ENCODE peak calls at places on chromosomes 7 and 10, in ten cellular contexts. One of them, this sample, is unnamed.

GRCh38 chr7:74454948-74455804 is 1.5 kb downstream of the GTF2IRD1 start:
- DNase-seq in HCT116: no peak
- DNase-seq in breast epithelium: peak; percentile 69
- DNase-seq in sigmoid colon: no peak
- DNase-seq in prostate gland: peak; percentile 83
- DNase-seq in upper lobe of left lung: peak; percentile 70
- DNase-seq in stomach: peak; percentile 89
- DNase-seq in suprapubic skin: no peak
- DNase-seq in spleen: no peak
- DNase-seq in endothelial cell of umbilical vein: no peak
- DNase-seq in this sample: no peak

GRCh38 chr10:110783509-110784103 is 88.1 kb upstream of the PDCD4 start:
- DNase-seq in HCT116: no peak
- DNase-seq in breast epithelium: no peak
- DNase-seq in sigmoid colon: no peak
- DNase-seq in prostate gland: no peak
- DNase-seq in upper lobe of left lung: no peak
- DNase-seq in stomach: no peak
- DNase-seq in suprapubic skin: no peak
- DNase-seq in spleen: no peak
- DNase-seq in endothelial cell of umbilical vein: no peak
- DNase-seq in this sample: no peak

GRCh38 chr7:18941197-18941596 is 176.2 kb downstream of the TWIST1 start:
- DNase-seq in HCT116: no peak
- DNase-seq in breast epithelium: no peak
- DNase-seq in sigmoid colon: no peak
- DNase-seq in prostate gland: no peak
- DNase-seq in upper lobe of left lung: no peak
- DNase-seq in stomach: no peak
- DNase-seq in suprapubic skin: no peak
- DNase-seq in spleen: no peak
- DNase-seq in endothelial cell of umbilical vein: no peak
- DNase-seq in this sample: no peak

GRCh38 chr10:11165591-11166543 is 148.2 kb downstream of the CELF2 start:
- DNase-seq in HCT116: no peak
- DNase-seq in breast epithelium: no peak
- DNase-seq in sigmoid colon: peak; percentile 89
- DNase-seq in prostate gland: peak; percentile 28
- DNase-seq in upper lobe of left lung: peak; percentile 89
- DNase-seq in stomach: peak; percentile 43
- DNase-seq in suprapubic skin: no peak
- DNase-seq in spleen: peak; percentile 90
- DNase-seq in endothelial cell of umbilical vein: peak; percentile 33
- DNase-seq in this sample: peak; percentile 61

GRCh38 chr10:32983333-32983909 is 25.4 kb upstream of the ITGB1 start:
- DNase-seq in HCT116: peak; percentile 84
- DNase-seq in breast epithelium: no peak
- DNase-seq in sigmoid colon: no peak
- DNase-seq in prostate gland: no peak
- DNase-seq in upper lobe of left lung: no peak
- DNase-seq in stomach: no peak
- DNase-seq in suprapubic skin: no peak
- DNase-seq in spleen: no peak
- DNase-seq in endothelial cell of umbilical vein: peak; percentile 86
- DNase-seq in this sample: no peak

GRCh38 chr10:93548376-93549071 is 17.9 kb upstream of the FFAR4 start:
- DNase-seq in HCT116: no peak
- DNase-seq in breast epithelium: no peak
- DNase-seq in sigmoid colon: no peak
- DNase-seq in prostate gland: no peak
- DNase-seq in upper lobe of left lung: no peak
- DNase-seq in stomach: no peak
- DNase-seq in suprapubic skin: no peak
- DNase-seq in spleen: no peak
- DNase-seq in endothelial cell of umbilical vein: peak; percentile 50
- DNase-seq in this sample: no peak

GRCh38 chr10:43605850-43606322 is 352 bp upstream of the ZNF485 start:
- DNase-seq in HCT116: no peak
- DNase-seq in breast epithelium: no peak
- DNase-seq in sigmoid colon: no peak
- DNase-seq in prostate gland: no peak
- DNase-seq in upper lobe of left lung: no peak
- DNase-seq in stomach: no peak
- DNase-seq in suprapubic skin: no peak
- DNase-seq in spleen: no peak
- DNase-seq in endothelial cell of umbilical vein: no peak
- DNase-seq in this sample: no peak

GRCh38 chr7:142461437-142461836 is 203.6 kb upstream of the PRSS58 start:
- DNase-seq in HCT116: no peak
- DNase-seq in breast epithelium: no peak
- DNase-seq in sigmoid colon: no peak
- DNase-seq in prostate gland: no peak
- DNase-seq in upper lobe of left lung: no peak
- DNase-seq in stomach: no peak
- DNase-seq in suprapubic skin: no peak
- DNase-seq in spleen: no peak
- DNase-seq in endothelial cell of umbilical vein: no peak
- DNase-seq in this sample: no peak

GRCh38 chr7:80413395-80413955 is 98.4 kb downstream of the GNAT3 start:
- DNase-seq in HCT116: no peak
- DNase-seq in breast epithelium: no peak
- DNase-seq in sigmoid colon: no peak
- DNase-seq in prostate gland: no peak
- DNase-seq in upper lobe of left lung: no peak
- DNase-seq in stomach: no peak
- DNase-seq in suprapubic skin: no peak
- DNase-seq in spleen: no peak
- DNase-seq in endothelial cell of umbilical vein: no peak
- DNase-seq in this sample: no peak

GRCh38 chr7:99125505-99125865 is 18.4 kb downstream of the SMURF1 start:
- DNase-seq in HCT116: no peak
- DNase-seq in breast epithelium: no peak
- DNase-seq in sigmoid colon: no peak
- DNase-seq in prostate gland: no peak
- DNase-seq in upper lobe of left lung: no peak
- DNase-seq in stomach: no peak
- DNase-seq in suprapubic skin: no peak
- DNase-seq in spleen: no peak
- DNase-seq in endothelial cell of umbilical vein: no peak
- DNase-seq in this sample: no peak

GRCh38 chr10:101612872-101613271 is 24.8 kb downstream of the DPCD start:
- DNase-seq in HCT116: no peak
- DNase-seq in breast epithelium: no peak
- DNase-seq in sigmoid colon: no peak
- DNase-seq in prostate gland: no peak
- DNase-seq in upper lobe of left lung: no peak
- DNase-seq in stomach: no peak
- DNase-seq in suprapubic skin: no peak
- DNase-seq in spleen: no peak
- DNase-seq in endothelial cell of umbilical vein: no peak
- DNase-seq in this sample: no peak

GRCh38 chr7:130371059-130371458 is 9.2 kb upstream of the CPA1 start:
- DNase-seq in HCT116: no peak
- DNase-seq in breast epithelium: no peak
- DNase-seq in sigmoid colon: peak; percentile 86
- DNase-seq in prostate gland: no peak
- DNase-seq in upper lobe of left lung: no peak
- DNase-seq in stomach: peak; percentile 35
- DNase-seq in suprapubic skin: no peak
- DNase-seq in spleen: no peak
- DNase-seq in endothelial cell of umbilical vein: no peak
- DNase-seq in this sample: no peak

GRCh38 chr10:99449023-99449422 is 18.6 kb upstream of the GOT1 start:
- DNase-seq in HCT116: no peak
- DNase-seq in breast epithelium: no peak
- DNase-seq in sigmoid colon: no peak
- DNase-seq in prostate gland: no peak
- DNase-seq in upper lobe of left lung: no peak
- DNase-seq in stomach: no peak
- DNase-seq in suprapubic skin: no peak
- DNase-seq in spleen: no peak
- DNase-seq in endothelial cell of umbilical vein: no peak
- DNase-seq in this sample: no peak

DNA sequence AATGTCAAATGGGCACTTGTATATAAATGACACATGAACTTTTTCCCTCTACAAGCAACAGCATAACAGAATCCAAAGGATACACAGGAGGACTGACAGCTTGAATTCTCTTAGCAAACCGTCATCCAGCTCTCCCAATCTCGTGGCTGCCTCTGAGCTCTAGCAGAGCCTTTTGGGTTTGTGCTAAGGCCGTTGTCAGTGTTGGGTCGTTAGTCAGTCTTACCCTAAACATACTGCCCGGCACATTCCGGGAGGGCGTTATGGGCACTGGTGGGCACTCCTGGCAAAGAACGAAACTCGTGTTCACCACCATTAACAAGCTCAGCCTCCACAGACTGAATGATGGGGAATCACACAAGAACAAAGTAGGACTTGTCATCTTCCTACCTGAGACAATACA is 19.6 kb upstream of the ENO4 start:
- DNase-seq in HCT116: no peak
- DNase-seq in breast epithelium: no peak
- DNase-seq in sigmoid colon: no peak
- DNase-seq in prostate gland: no peak
- DNase-seq in upper lobe of left lung: no peak
- DNase-seq in stomach: no peak
- DNase-seq in suprapubic skin: no peak
- DNase-seq in spleen: no peak
- DNase-seq in endothelial cell of umbilical vein: no peak
- DNase-seq in this sample: no peak
- TF ChIP-seq POLR2A in HCT116: no peak
- TF ChIP-seq POLR2A in breast epithelium: no peak
- TF ChIP-seq POLR2A in sigmoid colon: no peak
- TF ChIP-seq POLR2A in prostate gland: no peak
- TF ChIP-seq POLR2A in upper lobe of left lung: no peak
- TF ChIP-seq POLR2A in stomach: no peak
- TF ChIP-seq POLR2A in suprapubic skin: no peak
- TF ChIP-seq POLR2A in spleen: no peak
- TF ChIP-seq POLR2A in endothelial cell of umbilical vein: no peak
- TF ChIP-seq POLR2A in this sample: no peak

GRCh38 chr10:75592888-75593643 is 161.6 kb downstream of the LRMDA start:
- DNase-seq in HCT116: no peak
- DNase-seq in breast epithelium: no peak
- DNase-seq in sigmoid colon: no peak
- DNase-seq in prostate gland: no peak
- DNase-seq in upper lobe of left lung: no peak
- DNase-seq in stomach: no peak
- DNase-seq in suprapubic skin: no peak
- DNase-seq in spleen: no peak
- DNase-seq in endothelial cell of umbilical vein: peak; percentile 5
- DNase-seq in this sample: no peak
- TF ChIP-seq POLR2AphosphoS5 in HCT116: no peak
- TF ChIP-seq POLR2AphosphoS5 in breast epithelium: no peak
- TF ChIP-seq POLR2AphosphoS5 in sigmoid colon: no peak
- TF ChIP-seq POLR2AphosphoS5 in prostate gland: no peak
- TF ChIP-seq POLR2AphosphoS5 in upper lobe of left lung: no peak
- TF ChIP-seq POLR2AphosphoS5 in stomach: no peak
- TF ChIP-seq POLR2AphosphoS5 in suprapubic skin: no peak
- TF ChIP-seq POLR2AphosphoS5 in spleen: no peak
- TF ChIP-seq POLR2AphosphoS5 in endothelial cell of umbilical vein: no peak
- TF ChIP-seq POLR2AphosphoS5 in this sample: no peak

DNA sequence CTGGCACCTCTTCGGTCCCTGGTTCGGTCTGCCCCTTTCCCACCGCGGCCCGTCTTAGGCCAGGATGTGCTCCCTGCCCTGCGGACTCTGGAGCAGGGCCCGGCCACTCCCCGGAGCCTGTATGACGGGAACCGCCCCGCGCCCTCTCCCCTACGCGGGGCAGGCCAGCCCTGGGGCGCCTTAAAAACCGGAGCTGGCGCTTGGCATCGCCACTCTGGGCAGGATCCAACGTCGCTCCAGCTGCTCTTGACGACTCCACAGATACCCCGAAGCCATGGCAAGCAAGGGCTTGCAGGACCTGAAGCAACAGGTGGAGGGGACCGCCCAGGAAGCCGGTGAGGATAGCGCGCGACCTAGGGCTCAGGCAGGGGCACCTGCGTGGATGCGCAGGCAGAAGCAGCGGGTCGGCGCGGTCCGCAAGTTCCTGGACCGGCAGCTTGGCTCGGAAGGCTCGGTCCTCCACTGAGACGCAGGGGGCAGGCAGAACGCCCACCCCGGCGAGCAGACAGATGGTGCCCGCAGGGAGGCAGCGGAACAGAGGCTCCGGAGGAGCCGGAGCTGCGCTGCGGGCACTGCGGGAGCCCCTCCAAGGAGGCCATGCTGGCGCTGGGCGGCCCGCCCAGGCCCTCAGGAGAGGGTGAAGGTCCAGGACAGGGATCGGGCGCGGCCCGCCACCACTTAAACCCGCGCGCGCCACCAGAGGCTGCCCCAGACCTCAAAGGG is at the start of gene ADIRF:
- DNase-seq in HCT116: peak; percentile 51
- DNase-seq in breast epithelium: peak; percentile 79
- DNase-seq in sigmoid colon: peak; percentile 80
- DNase-seq in prostate gland: peak; percentile 83
- DNase-seq in upper lobe of left lung: peak; percentile 91
- DNase-seq in stomach: peak; percentile 67
- DNase-seq in suprapubic skin: peak; percentile 88
- DNase-seq in spleen: peak; percentile 83
- DNase-seq in endothelial cell of umbilical vein: peak; percentile 16
- DNase-seq in this sample: no peak
- TF ChIP-seq POLR2A in HCT116: no peak
- TF ChIP-seq POLR2A in breast epithelium: no peak
- TF ChIP-seq POLR2A in sigmoid colon: peak; percentile 19
- TF ChIP-seq POLR2A in prostate gland: peak; percentile 55
- TF ChIP-seq POLR2A in upper lobe of left lung: peak; percentile 83
- TF ChIP-seq POLR2A in stomach: no peak
- TF ChIP-seq POLR2A in suprapubic skin: peak; percentile 34
- TF ChIP-seq POLR2A in spleen: no peak
- TF ChIP-seq POLR2A in endothelial cell of umbilical vein: no peak
- TF ChIP-seq POLR2A in this sample: no peak

GRCh38 chr10:17003666-17004065 is 125.9 kb downstream of the CUBN start:
- DNase-seq in HCT116: no peak
- DNase-seq in breast epithelium: no peak
- DNase-seq in sigmoid colon: no peak
- DNase-seq in prostate gland: no peak
- DNase-seq in upper lobe of left lung: no peak
- DNase-seq in stomach: no peak
- DNase-seq in suprapubic skin: no peak
- DNase-seq in spleen: no peak
- DNase-seq in endothelial cell of umbilical vein: no peak
- DNase-seq in this sample: no peak

GRCh38 chr10:17001297-17001744 is 128.3 kb downstream of the CUBN start:
- DNase-seq in HCT116: no peak
- DNase-seq in breast epithelium: no peak
- DNase-seq in sigmoid colon: no peak
- DNase-seq in prostate gland: no peak
- DNase-seq in upper lobe of left lung: no peak
- DNase-seq in stomach: no peak
- DNase-seq in suprapubic skin: no peak
- DNase-seq in spleen: no peak
- DNase-seq in endothelial cell of umbilical vein: no peak
- DNase-seq in this sample: no peak

GRCh38 chr10:17001961-17002749 is 127.5 kb downstream of the CUBN start:
- DNase-seq in HCT116: no peak
- DNase-seq in breast epithelium: no peak
- DNase-seq in sigmoid colon: no peak
- DNase-seq in prostate gland: peak; percentile 25
- DNase-seq in upper lobe of left lung: no peak
- DNase-seq in stomach: no peak
- DNase-seq in suprapubic skin: no peak
- DNase-seq in spleen: no peak
- DNase-seq in endothelial cell of umbilical vein: peak; percentile 35
- DNase-seq in this sample: no peak

GRCh38 chr10:17004801-17005380 is 124.7 kb downstream of the CUBN start:
- DNase-seq in HCT116: no peak
- DNase-seq in breast epithelium: no peak
- DNase-seq in sigmoid colon: no peak
- DNase-seq in prostate gland: no peak
- DNase-seq in upper lobe of left lung: no peak
- DNase-seq in stomach: no peak
- DNase-seq in suprapubic skin: no peak
- DNase-seq in spleen: no peak
- DNase-seq in endothelial cell of umbilical vein: peak; percentile 28
- DNase-seq in this sample: no peak

GRCh38 chr10:17003151-17003550 is 126.5 kb downstream of the CUBN start:
- DNase-seq in HCT116: no peak
- DNase-seq in breast epithelium: no peak
- DNase-seq in sigmoid colon: no peak
- DNase-seq in prostate gland: no peak
- DNase-seq in upper lobe of left lung: no peak
- DNase-seq in stomach: no peak
- DNase-seq in suprapubic skin: no peak
- DNase-seq in spleen: no peak
- DNase-seq in endothelial cell of umbilical vein: peak; percentile 83
- DNase-seq in this sample: no peak
- TF ChIP-seq POLR2AphosphoS5 in HCT116: no peak
- TF ChIP-seq POLR2AphosphoS5 in breast epithelium: no peak
- TF ChIP-seq POLR2AphosphoS5 in sigmoid colon: no peak
- TF ChIP-seq POLR2AphosphoS5 in prostate gland: no peak
- TF ChIP-seq POLR2AphosphoS5 in upper lobe of left lung: no peak
- TF ChIP-seq POLR2AphosphoS5 in stomach: no peak
- TF ChIP-seq POLR2AphosphoS5 in suprapubic skin: no peak
- TF ChIP-seq POLR2AphosphoS5 in spleen: no peak
- TF ChIP-seq POLR2AphosphoS5 in endothelial cell of umbilical vein: peak; percentile 46
- TF ChIP-seq POLR2AphosphoS5 in this sample: no peak